ENCODE peak calls at places on chromosomes 6 and 20, in nine cellular contexts. One of them, this sample, is unnamed.

GRCh38 chr6:143569035-143569434 is 57.5 kb upstream of the FUCA2 start:
- DNase-seq in bronchial epithelial cell: no peak
- DNase-seq in K562: no peak
- DNase-seq in ovary: no peak
- DNase-seq in HFF-Myc: no peak
- DNase-seq in left ventricle myocardium inferior: no peak
- DNase-seq in tibial artery: no peak
- DNase-seq in Peyer's patch: no peak
- DNase-seq in lung: no peak
- DNase-seq in this sample: no peak

GRCh38 chr20:4335722-4336121 is 320.4 kb upstream of the RNF24 start:
- DNase-seq in bronchial epithelial cell: no peak
- DNase-seq in K562: no peak
- DNase-seq in ovary: no peak
- DNase-seq in HFF-Myc: no peak
- DNase-seq in left ventricle myocardium inferior: no peak
- DNase-seq in tibial artery: no peak
- DNase-seq in Peyer's patch: no peak
- DNase-seq in lung: no peak
- DNase-seq in this sample: no peak

GRCh38 chr20:63234693-63235398 is 859 bp upstream of the BIRC7 start:
- DNase-seq in bronchial epithelial cell: peak; percentile 23
- DNase-seq in K562: peak; percentile 51
- DNase-seq in ovary: no peak
- DNase-seq in HFF-Myc: no peak
- DNase-seq in left ventricle myocardium inferior: no peak
- DNase-seq in tibial artery: no peak
- DNase-seq in Peyer's patch: no peak
- DNase-seq in lung: no peak
- DNase-seq in this sample: no peak

GRCh38 chr6:68042339-68043121 is 592.6 kb upstream of the ADGRB3 start:
- DNase-seq in bronchial epithelial cell: no peak
- DNase-seq in K562: no peak
- DNase-seq in ovary: no peak
- DNase-seq in HFF-Myc: no peak
- DNase-seq in left ventricle myocardium inferior: no peak
- DNase-seq in tibial artery: no peak
- DNase-seq in Peyer's patch: no peak
- DNase-seq in lung: no peak
- DNase-seq in this sample: no peak

GRCh38 chr6:3499603-3500002 is 42.8 kb upstream of the SLC22A23 start:
- DNase-seq in bronchial epithelial cell: no peak
- DNase-seq in K562: no peak
- DNase-seq in ovary: no peak
- DNase-seq in HFF-Myc: no peak
- DNase-seq in left ventricle myocardium inferior: no peak
- DNase-seq in tibial artery: no peak
- DNase-seq in Peyer's patch: no peak
- DNase-seq in lung: no peak
- DNase-seq in this sample: no peak

GRCh38 chr6:101918476-101918875 is 525.0 kb downstream of the GRIK2 start:
- DNase-seq in bronchial epithelial cell: no peak
- DNase-seq in K562: no peak
- DNase-seq in ovary: no peak
- DNase-seq in HFF-Myc: no peak
- DNase-seq in left ventricle myocardium inferior: no peak
- DNase-seq in tibial artery: no peak
- DNase-seq in Peyer's patch: no peak
- DNase-seq in lung: no peak
- DNase-seq in this sample: no peak

GRCh38 chr6:105859441-105859840 is 226.7 kb upstream of the PRDM1 start:
- DNase-seq in bronchial epithelial cell: no peak
- DNase-seq in K562: no peak
- DNase-seq in ovary: no peak
- DNase-seq in HFF-Myc: no peak
- DNase-seq in left ventricle myocardium inferior: no peak
- DNase-seq in tibial artery: no peak
- DNase-seq in Peyer's patch: no peak
- DNase-seq in lung: no peak
- DNase-seq in this sample: no peak

GRCh38 chr6:18350728-18351127 is 36.4 kb upstream of the RNF144B start:
- DNase-seq in bronchial epithelial cell: peak; percentile 53
- DNase-seq in K562: no peak
- DNase-seq in ovary: no peak
- DNase-seq in HFF-Myc: no peak
- DNase-seq in left ventricle myocardium inferior: no peak
- DNase-seq in tibial artery: no peak
- DNase-seq in Peyer's patch: no peak
- DNase-seq in lung: no peak
- DNase-seq in this sample: no peak

GRCh38 chr20:19709635-19710335 is 48.3 kb upstream of the RIN2 start:
- DNase-seq in bronchial epithelial cell: no peak
- DNase-seq in K562: no peak
- DNase-seq in ovary: no peak
- DNase-seq in HFF-Myc: no peak
- DNase-seq in left ventricle myocardium inferior: no peak
- DNase-seq in tibial artery: no peak
- DNase-seq in Peyer's patch: no peak
- DNase-seq in lung: no peak
- DNase-seq in this sample: peak; percentile 34

GRCh38 chr6:122788663-122789062 is 395 bp upstream of the SMPDL3A start:
- DNase-seq in bronchial epithelial cell: no peak
- DNase-seq in K562: no peak
- DNase-seq in ovary: no peak
- DNase-seq in HFF-Myc: no peak
- DNase-seq in left ventricle myocardium inferior: no peak
- DNase-seq in tibial artery: no peak
- DNase-seq in Peyer's patch: no peak
- DNase-seq in lung: no peak
- DNase-seq in this sample: no peak

GRCh38 chr6:129472239-129472638 is 237.7 kb downstream of the ARHGAP18 start:
- DNase-seq in bronchial epithelial cell: no peak
- DNase-seq in K562: no peak
- DNase-seq in ovary: no peak
- DNase-seq in HFF-Myc: no peak
- DNase-seq in left ventricle myocardium inferior: no peak
- DNase-seq in tibial artery: no peak
- DNase-seq in Peyer's patch: no peak
- DNase-seq in lung: no peak
- DNase-seq in this sample: no peak

GRCh38 chr20:62606551-62607201 is 35.6 kb upstream of the SLCO4A1 start:
- DNase-seq in bronchial epithelial cell: no peak
- DNase-seq in K562: no peak
- DNase-seq in ovary: peak; percentile 68
- DNase-seq in HFF-Myc: no peak
- DNase-seq in left ventricle myocardium inferior: peak; percentile 78
- DNase-seq in tibial artery: no peak
- DNase-seq in Peyer's patch: no peak
- DNase-seq in lung: no peak
- DNase-seq in this sample: no peak

GRCh38 chr20:56893206-56893605 is 264.1 kb downstream of the TFAP2C start:
- DNase-seq in bronchial epithelial cell: no peak
- DNase-seq in K562: no peak
- DNase-seq in ovary: no peak
- DNase-seq in HFF-Myc: no peak
- DNase-seq in left ventricle myocardium inferior: no peak
- DNase-seq in tibial artery: no peak
- DNase-seq in Peyer's patch: no peak
- DNase-seq in lung: no peak
- DNase-seq in this sample: no peak

GRCh38 chr20:20417891-20418676 is 50.2 kb downstream of the INSM1 start:
- DNase-seq in bronchial epithelial cell: no peak
- DNase-seq in K562: no peak
- DNase-seq in ovary: no peak
- DNase-seq in HFF-Myc: no peak
- DNase-seq in left ventricle myocardium inferior: no peak
- DNase-seq in tibial artery: no peak
- DNase-seq in Peyer's patch: no peak
- DNase-seq in lung: no peak
- DNase-seq in this sample: no peak

GRCh38 chr6:54050750-54051149 is 60.5 kb upstream of the MLIP start:
- DNase-seq in bronchial epithelial cell: no peak
- DNase-seq in K562: no peak
- DNase-seq in ovary: no peak
- DNase-seq in HFF-Myc: no peak
- DNase-seq in left ventricle myocardium inferior: no peak
- DNase-seq in tibial artery: no peak
- DNase-seq in Peyer's patch: no peak
- DNase-seq in lung: no peak
- DNase-seq in this sample: no peak

GRCh38 chr6:40906759-40907158 is 132.3 kb downstream of the UNC5CL start:
- DNase-seq in bronchial epithelial cell: peak; percentile 95
- DNase-seq in K562: no peak
- DNase-seq in ovary: no peak
- DNase-seq in HFF-Myc: no peak
- DNase-seq in left ventricle myocardium inferior: no peak
- DNase-seq in tibial artery: no peak
- DNase-seq in Peyer's patch: no peak
- DNase-seq in lung: no peak
- DNase-seq in this sample: no peak

GRCh38 chr6:135289816-135290215 is 108.7 kb downstream of the MYB start:
- DNase-seq in bronchial epithelial cell: no peak
- DNase-seq in K562: no peak
- DNase-seq in ovary: no peak
- DNase-seq in HFF-Myc: no peak
- DNase-seq in left ventricle myocardium inferior: no peak
- DNase-seq in tibial artery: no peak
- DNase-seq in Peyer's patch: no peak
- DNase-seq in lung: no peak
- DNase-seq in this sample: no peak

DNA sequence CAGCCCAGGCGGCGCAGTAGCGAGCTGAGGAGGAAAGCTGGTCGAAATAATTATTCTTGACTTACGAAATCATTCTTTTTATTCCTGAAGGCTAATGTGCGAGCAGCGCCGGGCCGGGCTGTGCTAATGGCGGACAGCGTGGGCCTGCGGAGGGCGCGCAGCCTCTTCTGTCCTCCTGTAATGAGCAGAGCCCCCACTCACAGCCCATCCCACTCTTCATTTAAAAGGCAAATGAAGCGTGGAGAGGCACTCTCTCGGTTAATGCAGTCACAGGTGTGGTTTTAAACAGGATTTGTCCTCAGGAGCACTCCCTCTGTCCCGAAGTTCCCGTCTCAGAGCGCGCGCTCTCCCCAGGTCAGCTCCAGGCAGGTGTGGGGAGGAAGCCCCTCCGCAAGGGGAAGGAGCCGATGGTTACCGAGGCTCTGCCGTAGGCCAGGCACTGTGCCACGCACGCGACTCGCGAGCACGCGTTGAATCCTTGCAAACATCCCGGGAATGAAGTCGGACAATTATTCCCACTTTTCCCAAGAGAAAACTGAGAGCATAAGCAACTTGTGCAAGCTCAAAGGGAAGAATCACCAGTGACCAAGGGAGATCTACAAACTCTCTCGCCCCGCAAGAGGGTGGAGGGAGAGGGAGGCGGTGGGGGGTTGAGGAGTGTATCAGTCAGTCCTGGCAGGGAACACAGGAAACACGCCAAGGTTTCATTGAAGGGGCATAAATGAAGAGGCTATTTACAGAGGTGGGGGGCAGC is 35.5 kb upstream of the ZFAND3 start:
- DNase-seq in bronchial epithelial cell: no peak
- DNase-seq in K562: no peak
- DNase-seq in ovary: peak; percentile 25
- DNase-seq in HFF-Myc: no peak
- DNase-seq in left ventricle myocardium inferior: peak; percentile 25
- DNase-seq in tibial artery: peak; percentile 58
- DNase-seq in Peyer's patch: no peak
- DNase-seq in lung: no peak
- DNase-seq in this sample: no peak
- TF ChIP-seq CTCF in bronchial epithelial cell: no peak
- TF ChIP-seq CTCF in K562: no peak
- TF ChIP-seq CTCF in ovary: no peak
- TF ChIP-seq CTCF in HFF-Myc: no peak
- TF ChIP-seq CTCF in left ventricle myocardium inferior: peak; percentile 10
- TF ChIP-seq CTCF in tibial artery: no peak
- TF ChIP-seq CTCF in Peyer's patch: no peak
- TF ChIP-seq CTCF in lung: no peak
- TF ChIP-seq CTCF in this sample: no peak

GRCh38 chr6:30687659-30688431 is 1.4 kb upstream of the PPP1R18 start:
- DNase-seq in bronchial epithelial cell: no peak
- DNase-seq in K562: peak; percentile 52
- DNase-seq in ovary: peak; percentile 56
- DNase-seq in HFF-Myc: no peak
- DNase-seq in left ventricle myocardium inferior: peak; percentile 56
- DNase-seq in tibial artery: peak; percentile 55
- DNase-seq in Peyer's patch: no peak
- DNase-seq in lung: no peak
- DNase-seq in this sample: no peak
- TF ChIP-seq CTCF in bronchial epithelial cell: no peak
- TF ChIP-seq CTCF in K562: peak; percentile 27
- TF ChIP-seq CTCF in ovary: peak; percentile 20
- TF ChIP-seq CTCF in HFF-Myc: peak; percentile 22
- TF ChIP-seq CTCF in left ventricle myocardium inferior: peak; percentile 41
- TF ChIP-seq CTCF in tibial artery: peak; percentile 33
- TF ChIP-seq CTCF in Peyer's patch: no peak
- TF ChIP-seq CTCF in lung: no peak
- TF ChIP-seq CTCF in this sample: peak; percentile 44

DNA sequence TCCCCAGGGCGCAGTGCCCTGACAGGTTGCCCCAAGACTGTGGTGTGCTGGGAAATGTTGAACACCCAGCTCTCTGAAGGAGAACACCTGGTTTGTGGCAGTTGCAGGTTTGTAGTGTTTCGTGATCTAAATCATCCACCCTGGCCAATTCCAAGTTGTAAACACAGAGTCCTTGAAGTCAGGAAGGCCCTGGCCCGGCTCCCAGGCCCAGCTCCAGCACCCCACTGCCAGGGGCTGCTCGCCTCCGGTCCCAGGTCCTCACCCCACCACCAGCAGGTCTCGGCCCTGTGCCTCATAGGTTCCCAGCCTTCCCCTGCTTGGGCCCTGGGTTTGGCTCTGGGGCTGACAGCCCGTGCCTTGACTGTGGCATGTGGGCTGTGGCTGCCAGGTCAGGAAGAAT is 121.4 kb upstream of the MLN start:
- DNase-seq in bronchial epithelial cell: no peak
- DNase-seq in K562: no peak
- DNase-seq in ovary: peak; percentile 23
- DNase-seq in HFF-Myc: no peak
- DNase-seq in left ventricle myocardium inferior: no peak
- DNase-seq in tibial artery: no peak
- DNase-seq in Peyer's patch: no peak
- DNase-seq in lung: no peak
- DNase-seq in this sample: no peak
- TF ChIP-seq CTCF in bronchial epithelial cell: no peak
- TF ChIP-seq CTCF in K562: no peak
- TF ChIP-seq CTCF in ovary: no peak
- TF ChIP-seq CTCF in HFF-Myc: no peak
- TF ChIP-seq CTCF in left ventricle myocardium inferior: no peak
- TF ChIP-seq CTCF in tibial artery: no peak
- TF ChIP-seq CTCF in Peyer's patch: no peak
- TF ChIP-seq CTCF in lung: no peak
- TF ChIP-seq CTCF in this sample: no peak

DNA sequence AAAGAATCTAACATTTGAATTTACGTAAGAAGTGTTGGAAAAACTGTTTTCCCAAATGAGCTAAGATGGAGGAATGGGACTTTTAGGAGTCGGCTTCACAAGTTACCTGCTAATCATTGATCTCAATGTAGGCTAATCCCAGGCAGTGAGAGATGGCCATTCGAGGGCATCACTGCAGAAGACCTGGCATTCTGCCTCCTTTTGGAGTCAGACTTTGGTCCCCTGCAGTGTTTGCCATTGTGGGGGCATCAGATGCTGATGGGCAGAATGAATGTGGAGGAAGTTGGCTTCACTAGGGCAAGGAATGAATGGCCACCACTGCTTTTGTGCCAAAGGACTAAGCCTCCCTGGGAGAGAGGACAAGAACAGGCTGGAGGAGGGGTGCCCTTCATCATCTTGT is 55.7 kb upstream of the NKX2-2 start:
- DNase-seq in bronchial epithelial cell: no peak
- DNase-seq in K562: no peak
- DNase-seq in ovary: no peak
- DNase-seq in HFF-Myc: no peak
- DNase-seq in left ventricle myocardium inferior: no peak
- DNase-seq in tibial artery: no peak
- DNase-seq in Peyer's patch: no peak
- DNase-seq in lung: no peak
- DNase-seq in this sample: no peak
- TF ChIP-seq CTCF in bronchial epithelial cell: no peak
- TF ChIP-seq CTCF in K562: no peak
- TF ChIP-seq CTCF in ovary: no peak
- TF ChIP-seq CTCF in HFF-Myc: no peak
- TF ChIP-seq CTCF in left ventricle myocardium inferior: no peak
- TF ChIP-seq CTCF in tibial artery: no peak
- TF ChIP-seq CTCF in Peyer's patch: no peak
- TF ChIP-seq CTCF in lung: no peak
- TF ChIP-seq CTCF in this sample: no peak

This sample was measured in AG09319.